ENCODE peak calls at places on chromosomes 2 and 18, in seven cellular contexts. M is heart left ventricle, O is esophagus squamous epithelium, A is AG04450, L is HFF-Myc, P is uterus, Y is AG09309. I is an unnamed sample.
A peak's percentile ranks its signal among the peaks of the same experiment; 100 is the strongest.

GRCh38 chr2:26384183-26384582 is 17.5 kb upstream of the DRC1 start:
- DNase-seq in M (no peak), O (no peak), A (no peak), L (no peak), P (no peak), Y (no peak), I (no peak)

GRCh38 chr2:150141241-150142001 is 346.0 kb downstream of the RND3 start:
- DNase-seq in M (no peak), O (no peak), A (no peak), L (no peak), P (no peak), Y (no peak), I (no peak)

GRCh38 chr2:101341901-101342624 is 33.6 kb upstream of the RNF149 start:
- DNase-seq in M (peak; percentile 82), O (no peak), A (peak; percentile 29), L (peak; percentile 66), P (peak; percentile 72), Y (no peak), I (peak; percentile 60)

GRCh38 chr18:27921904-27922541 is 254.9 kb downstream of the CDH2 start:
- DNase-seq in M (no peak), O (no peak), A (peak; percentile 11), L (peak; percentile 66), P (no peak), Y (peak; percentile 71), I (peak; percentile 77)

GRCh38 chr18:32393407-32393806 is 77.3 kb downstream of the GAREM1 start:
- DNase-seq in M (no peak), O (no peak), A (no peak), L (no peak), P (no peak), Y (no peak), I (no peak)

GRCh38 chr2:157894694-157895450 is 18.7 kb upstream of the ACVR1 start:
- DNase-seq in M (no peak), O (no peak), A (peak; percentile 34), L (peak; percentile 48), P (no peak), Y (peak; percentile 76), I (peak; percentile 15)

GRCh38 chr2:149735237-149735958 is 147.8 kb upstream of the MMADHC start:
- DNase-seq in M (no peak), O (no peak), A (no peak), L (no peak), P (no peak), Y (no peak), I (no peak)

GRCh38 chr18:34222396-34223163 is 2.1 kb downstream of the NOL4 start:
- DNase-seq in M (peak; percentile 73), O (no peak), A (no peak), L (no peak), P (no peak), Y (no peak), I (no peak)

GRCh38 chr2:232816656-232817055 is 40.3 kb upstream of the KCNJ13 start:
- DNase-seq in M (no peak), O (no peak), A (no peak), L (no peak), P (no peak), Y (no peak), I (no peak)

GRCh38 chr2:239055756-239056493 is 208.0 kb downstream of the TWIST2 start:
- DNase-seq in M (no peak), O (no peak), A (no peak), L (no peak), P (no peak), Y (no peak), I (no peak)

GRCh38 chr2:88220733-88221132 is 50.6 kb downstream of the THNSL2 start:
- DNase-seq in M (no peak), O (no peak), A (no peak), L (no peak), P (no peak), Y (no peak), I (no peak)

GRCh38 chr2:237859533-237860272 is at the start of gene RAMP1:
- DNase-seq in M (peak; percentile 70), O (no peak), A (no peak), L (no peak), P (peak; percentile 50), Y (no peak), I (no peak)

GRCh38 chr2:123512547-123512946 is 512.5 kb upstream of the CNTNAP5 start:
- DNase-seq in M (no peak), O (no peak), A (no peak), L (no peak), P (no peak), Y (no peak), I (no peak)

GRCh38 chr2:182761903-182762302 is 45.8 kb downstream of the DNAJC10 start:
- DNase-seq in M (no peak), O (no peak), A (no peak), L (no peak), P (peak; percentile 24), Y (peak; percentile 53), I (no peak)

GRCh38 chr2:27509326-27509725 is 12.7 kb downstream of the GCKR start:
- DNase-seq in M (no peak), O (no peak), A (peak; percentile 13), L (no peak), P (no peak), Y (no peak), I (peak; percentile 59)

GRCh38 chr2:27194538-27195354 is 17.1 kb upstream of the ATRAID start:
- DNase-seq in M (no peak), O (no peak), A (no peak), L (no peak), P (no peak), Y (no peak), I (no peak)

GRCh38 chr2:68971591-68972231 is 2.7 kb upstream of the GKN1 start:
- DNase-seq in M (no peak), O (no peak), A (peak; percentile 73), L (peak; percentile 55), P (no peak), Y (peak; percentile 97), I (peak; percentile 88)

GRCh38 chr2:61898810-61899209 is 6.7 kb upstream of the COMMD1 start:
- DNase-seq in M (no peak), O (no peak), A (no peak), L (no peak), P (no peak), Y (no peak), I (no peak)

GRCh38 chr2:83862636-83863035 is 596.4 kb downstream of the SUCLG1 start:
- DNase-seq in M (no peak), O (no peak), A (no peak), L (no peak), P (no peak), Y (no peak), I (no peak)

GRCh38 chr2:120701096-120701860 is 34.4 kb upstream of the GLI2 start:
- DNase-seq in M (no peak), O (no peak), A (no peak), L (no peak), P (no peak), Y (no peak), I (no peak)

DNA sequence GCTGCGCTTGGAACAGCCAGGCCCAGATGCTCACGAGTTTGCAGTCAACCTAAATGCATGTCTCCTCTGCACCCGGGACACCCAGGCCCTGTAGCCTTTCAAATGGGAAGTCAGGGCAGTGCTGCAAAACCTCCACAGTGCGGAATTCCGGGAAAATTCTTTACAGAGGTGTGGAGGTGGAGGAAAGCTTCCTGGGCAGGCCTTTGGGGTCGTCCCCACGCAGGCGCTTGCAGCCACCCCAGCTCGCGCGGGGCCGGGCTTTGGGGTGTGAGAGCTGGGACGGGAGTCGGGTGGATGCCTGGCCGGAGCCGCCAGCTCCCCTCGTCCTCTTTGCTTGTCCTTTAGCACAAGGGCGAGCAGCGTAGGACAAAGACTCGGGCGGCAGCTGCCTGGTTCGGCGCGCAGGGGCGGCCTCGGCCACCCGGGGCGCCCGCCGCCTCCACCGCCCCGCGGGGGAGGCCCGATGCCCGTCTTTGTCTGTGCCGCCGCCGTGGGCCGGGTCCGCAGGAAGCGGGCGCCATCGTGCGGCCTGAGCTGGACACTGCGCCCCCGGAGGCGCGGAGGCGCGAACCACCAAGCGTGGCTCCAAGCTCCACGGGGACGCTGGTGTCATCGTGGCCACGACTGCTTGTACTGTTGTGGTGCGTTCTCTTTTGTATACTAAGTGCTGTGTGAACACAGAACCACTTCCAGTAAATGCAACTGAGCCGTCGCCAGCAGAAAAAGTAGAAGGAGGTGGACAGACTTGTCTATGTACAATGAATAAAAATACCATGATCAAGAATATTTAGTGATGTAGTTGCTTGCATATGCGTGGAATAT is 28.2 kb upstream of the BCL11A start:
- DNase-seq in M (peak; percentile 87), O (peak; percentile 5), A (peak; percentile 4), L (no peak), P (peak; percentile 50), Y (no peak), I (no peak)
- H3K4me3 ChIP-seq in M (peak overlapping the region; percentile 55), O (peak overlapping the region; percentile 28), A (peak overlapping the region; percentile 54), L (peak overlapping the region; percentile 5), P (peak overlapping the region; percentile 17), Y (peak overlapping the region; percentile 48), I (peak overlapping the region; percentile 37)

DNA sequence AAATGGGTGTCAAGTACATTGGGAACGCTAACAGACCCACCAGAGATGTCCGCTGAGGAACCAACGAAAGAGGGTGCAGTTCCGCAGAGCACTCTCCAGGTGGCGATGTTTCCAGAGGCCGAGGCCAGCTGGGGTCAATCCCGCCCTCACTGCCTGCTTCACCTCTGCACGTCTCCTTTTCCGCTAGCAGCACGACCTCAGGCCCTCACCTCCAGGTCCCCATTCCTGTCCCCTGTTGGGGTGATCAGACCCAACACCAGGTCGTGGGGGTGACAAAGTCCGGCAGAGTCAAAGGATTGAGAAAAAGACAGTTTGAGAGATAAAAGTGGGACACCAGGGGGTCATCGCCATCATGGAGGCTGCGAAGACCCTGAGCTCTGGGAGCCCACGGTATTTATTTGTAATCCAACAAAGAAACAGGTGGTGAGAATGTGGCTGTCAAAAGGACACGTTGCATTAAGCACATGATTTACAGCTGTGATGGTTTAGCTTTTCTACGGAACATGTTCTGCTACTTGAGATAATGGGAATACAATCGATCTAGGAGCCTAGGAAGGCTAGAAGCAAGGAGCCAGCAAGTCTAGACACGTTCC is 27.3 kb downstream of the ZAP70 start:
- DNase-seq in M (no peak), O (no peak), A (no peak), L (no peak), P (no peak), Y (no peak), I (no peak)
- TF ChIP-seq CTCF in M (peak; percentile 61), O (peak; percentile 66), A (peak; percentile 80), L (peak; percentile 80), P (no peak), Y (peak; percentile 64), I (peak; percentile 72)

DNA sequence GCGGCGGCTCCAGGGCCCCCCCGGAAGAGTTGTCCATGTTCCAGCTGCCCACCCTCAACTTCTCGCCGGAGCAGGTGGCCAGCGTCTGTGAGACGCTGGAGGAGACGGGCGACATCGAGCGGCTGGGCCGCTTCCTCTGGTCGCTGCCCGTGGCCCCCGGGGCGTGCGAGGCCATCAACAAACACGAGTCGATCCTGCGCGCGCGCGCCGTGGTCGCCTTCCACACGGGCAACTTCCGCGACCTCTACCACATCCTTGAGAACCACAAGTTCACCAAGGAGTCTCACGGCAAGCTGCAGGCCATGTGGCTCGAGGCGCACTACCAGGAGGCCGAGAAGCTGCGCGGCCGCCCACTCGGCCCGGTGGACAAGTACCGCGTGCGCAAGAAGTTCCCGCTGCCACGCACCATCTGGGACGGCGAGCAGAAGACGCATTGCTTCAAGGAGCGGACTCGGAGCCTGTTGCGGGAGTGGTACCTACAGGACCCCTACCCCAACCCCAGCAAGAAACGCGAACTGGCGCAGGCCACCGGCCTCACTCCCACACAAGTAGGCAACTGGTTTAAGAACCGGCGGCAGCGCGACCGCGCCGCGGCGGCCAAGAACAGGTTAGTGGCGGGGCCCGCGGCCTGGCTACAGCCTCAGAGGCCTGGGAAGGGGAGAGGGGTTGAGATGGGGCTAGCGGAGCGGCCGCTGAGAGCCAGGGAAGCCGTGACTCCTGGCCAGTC is 965 bp downstream of the SIX3 start:
- DNase-seq in M (no peak), O (no peak), A (no peak), L (no peak), P (no peak), Y (no peak), I (no peak)
- H3K4me3 ChIP-seq in M (peak overlapping the region; percentile 45), O (no peak overlapping the region), A (no peak overlapping the region), L (no peak overlapping the region), P (no peak overlapping the region), Y (no peak overlapping the region), I (no peak overlapping the region)

GRCh38 chr18:66548747-66549146 is 55.1 kb downstream of the CDH19 start:
- DNase-seq in M (no peak), O (no peak), A (no peak), L (no peak), P (no peak), Y (no peak), I (no peak)
- TF ChIP-seq CTCF in M (no peak), O (no peak), A (no peak), L (no peak), P (no peak), Y (no peak), I (no peak)

I was measured in astrocyte of the cerebellum.